ENCODE peak calls at places on chromosome 11, in six cellular contexts. E is GM12891, Y is GM23338, P is HepG2, X is spleen, F is H1. N is an unnamed sample.

GRCh38 chr11:44955019-44955738 is 4.5 kb upstream of the TP53I11 start:
- DNase-seq in E (no peak), Y (no peak), P (no peak), X (no peak), F (no peak), N (no peak)

GRCh38 chr11:84173078-84173477 is 886.9 kb upstream of the CCDC90B start:
- DNase-seq in E (no peak), Y (no peak), P (no peak), X (no peak), F (no peak), N (no peak)

GRCh38 chr11:31816467-31817053 is 5.4 kb upstream of the PAX6 start:
- DNase-seq in E (no peak), Y (peak), P (no peak), X (no peak), F (peak), N (no peak)

GRCh38 chr11:71253794-71254193 is 1.4 kb upstream of the SHANK2 start:
- DNase-seq in E (no peak), Y (no peak), P (no peak), X (no peak), F (no peak), N (no peak)

GRCh38 chr11:77064648-77065217 is 2.0 kb upstream of the CAPN5 start:
- DNase-seq in E (no peak), Y (no peak), P (no peak), X (no peak), F (no peak), N (no peak)

GRCh38 chr11:2248762-2249161 is 21.6 kb downstream of the ASCL2 start:
- DNase-seq in E (no peak), Y (no peak), P (no peak), X (no peak), F (no peak), N (no peak)

GRCh38 chr11:103433380-103433779 is 324.2 kb downstream of the DYNC2H1 start:
- DNase-seq in E (no peak), Y (no peak), P (no peak), X (no peak), F (no peak), N (no peak)

GRCh38 chr11:19040051-19040450 is 20.5 kb downstream of the MRGPRX2 start:
- DNase-seq in E (no peak), Y (no peak), P (no peak), X (no peak), F (no peak), N (no peak)

GRCh38 chr11:12318791-12319733 is 58.3 kb upstream of the PARVA start:
- DNase-seq in E (no peak), Y (peak), P (no peak), X (no peak), F (no peak), N (peak)

GRCh38 chr11:61028135-61028729 is 56.8 kb downstream of the CD6 start:
- DNase-seq in E (no peak), Y (no peak), P (no peak), X (peak), F (no peak), N (no peak)

GRCh38 chr11:129681344-129682114 is 134.1 kb upstream of the TMEM45B start:
- DNase-seq in E (no peak), Y (no peak), P (no peak), X (no peak), F (no peak), N (no peak)

GRCh38 chr11:26558191-26558590 is 13.9 kb downstream of the MUC15 start:
- DNase-seq in E (no peak), Y (no peak), P (no peak), X (no peak), F (no peak), N (no peak)

GRCh38 chr11:122155001-122155400 is 39.0 kb upstream of the BLID start:
- DNase-seq in E (no peak), Y (no peak), P (no peak), X (no peak), F (no peak), N (no peak)

GRCh38 chr11:41714101-41714500 is 254.6 kb upstream of the LRRC4C start:
- DNase-seq in E (no peak), Y (peak), P (no peak), X (no peak), F (no peak), N (no peak)

GRCh38 chr11:33040127-33040861 is 922 bp downstream of the TCP11L1 start:
- DNase-seq in E (peak), Y (peak), P (no peak), X (no peak), F (no peak), N (no peak)

GRCh38 chr11:97979741-97980140 is 1041.0 kb upstream of the CNTN5 start:
- DNase-seq in E (no peak), Y (no peak), P (no peak), X (no peak), F (no peak), N (no peak)

GRCh38 chr11:10443152-10443551 is 11.9 kb upstream of the AMPD3 start:
- DNase-seq in E (no peak), Y (no peak), P (no peak), X (no peak), F (no peak), N (no peak)

GRCh38 chr11:74321487-74322188 is 10.2 kb upstream of the P4HA3 start:
- DNase-seq in E (no peak), Y (peak), P (peak), X (no peak), F (peak), N (no peak)

GRCh38 chr11:118820412-118821357 is 29.7 kb upstream of the DDX6 start:
- DNase-seq in E (peak), Y (peak), P (no peak), X (peak), F (peak), N (peak)

GRCh38 chr11:128530119-128531091 is 57.0 kb downstream of the ETS1 start:
- DNase-seq in E (no peak), Y (no peak), P (no peak), X (no peak), F (no peak), N (no peak)

GRCh38 chr11:17481905-17482304 is 5.3 kb upstream of the ABCC8 start:
- DNase-seq in E (no peak), Y (no peak), P (no peak), X (peak), F (no peak), N (no peak)

GRCh38 chr11:93525601-93526000 is 17.6 kb downstream of the SMCO4 start:
- DNase-seq in E (no peak), Y (no peak), P (no peak), X (no peak), F (no peak), N (no peak)

GRCh38 chr11:122494171-122494570 is 161.4 kb upstream of the UBASH3B start:
- DNase-seq in E (no peak), Y (no peak), P (no peak), X (no peak), F (no peak), N (no peak)

GRCh38 chr11:102806296-102806695 is 8.3 kb upstream of the MMP1 start:
- DNase-seq in E (no peak), Y (peak), P (no peak), X (no peak), F (no peak), N (no peak)

GRCh38 chr11:73439002-73439843 is 63.0 kb downstream of the RELT start:
- DNase-seq in E (no peak), Y (no peak), P (peak), X (no peak), F (no peak), N (no peak)

GRCh38 chr11:102653744-102654291 is 28.7 kb upstream of the MMP20 start:
- DNase-seq in E (no peak), Y (no peak), P (no peak), X (no peak), F (no peak), N (no peak)

GRCh38 chr11:132134322-132134721 is 763.9 kb downstream of the NTM start:
- DNase-seq in E (no peak), Y (no peak), P (no peak), X (no peak), F (no peak), N (no peak)

GRCh38 chr11:12706531-12707499 is 32.6 kb downstream of the TEAD1 start:
- DNase-seq in E (no peak), Y (no peak), P (peak), X (no peak), F (no peak), N (no peak)

GRCh38 chr11:1082346-1082727 is 7.7 kb downstream of the MUC2 start:
- DNase-seq in E (no peak), Y (no peak), P (no peak), X (peak), F (no peak), N (no peak)

GRCh38 chr11:13487661-13488030 is 8.2 kb downstream of the PTH start:
- DNase-seq in E (no peak), Y (peak), P (peak), X (no peak), F (peak), N (no peak)

GRCh38 chr11:62444271-62444833 is 25.5 kb downstream of the SCGB1A1 start:
- DNase-seq in E (no peak), Y (no peak), P (no peak), X (peak), F (no peak), N (no peak)

GRCh38 chr11:20238712-20239111 is 78.4 kb upstream of the DBX1 start:
- DNase-seq in E (no peak), Y (no peak), P (no peak), X (no peak), F (no peak), N (no peak)

GRCh38 chr11:61955031-61955415 is 4.9 kb downstream of the BEST1 start:
- DNase-seq in E (no peak), Y (peak), P (peak), X (peak), F (no peak), N (no peak)

GRCh38 chr11:20668844-20669832 is at the start of gene NELL1:
- DNase-seq in E (no peak), Y (peak), P (no peak), X (no peak), F (peak), N (no peak)

GRCh38 chr11:10490032-10490397 is 35.0 kb downstream of the AMPD3 start:
- DNase-seq in E (no peak), Y (no peak), P (no peak), X (no peak), F (no peak), N (no peak)

GRCh38 chr11:8608646-8609045 is 14.6 kb upstream of the STK33 start:
- DNase-seq in E (no peak), Y (no peak), P (no peak), X (no peak), F (no peak), N (no peak)

GRCh38 chr11:19713221-19714092 is 820 bp downstream of the NAV2 start:
- DNase-seq in E (no peak), Y (peak), P (no peak), X (peak), F (peak), N (no peak)

GRCh38 chr11:132050081-132050480 is 679.7 kb downstream of the NTM start:
- DNase-seq in E (no peak), Y (no peak), P (no peak), X (no peak), F (no peak), N (no peak)

GRCh38 chr11:765025-765801 is 12.1 kb downstream of the GATD1 start:
- DNase-seq in E (no peak), Y (peak), P (peak), X (peak), F (peak), N (no peak)

GRCh38 chr11:69614085-69614484 is 26.9 kb upstream of the CCND1 start:
- DNase-seq in E (no peak), Y (no peak), P (no peak), X (no peak), F (no peak), N (no peak)

DNA sequence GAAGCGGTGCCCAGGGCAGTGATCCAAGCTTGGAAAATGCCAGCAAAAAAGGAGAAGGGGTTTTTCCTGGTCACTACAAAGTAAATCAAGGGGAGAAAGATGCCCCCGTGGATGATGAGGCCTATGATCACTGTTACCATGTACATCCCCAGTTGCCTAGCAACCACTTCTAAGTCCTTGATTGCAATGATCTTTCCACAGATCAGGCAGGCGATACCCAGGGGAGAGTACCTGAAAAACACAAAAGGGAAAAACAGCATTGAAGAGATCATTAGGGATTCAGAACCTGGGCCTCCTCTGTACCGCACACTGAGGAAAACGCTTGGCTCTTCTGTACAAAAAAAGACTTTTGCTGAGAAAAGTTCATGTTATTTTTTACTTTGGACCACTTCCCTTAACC is 127.1 kb downstream of the SLC1A2 start:
- DNase-seq in E (no peak), Y (peak), P (no peak), X (no peak), F (no peak), N (no peak)
- TF ChIP-seq POLR2AphosphoS5 in E (no peak), Y (no peak), P (no peak), X (no peak), F (no peak), N (no peak)

GRCh38 chr11:66718320-66718971 is 10.6 kb downstream of the SPTBN2 start:
- DNase-seq in E (no peak), Y (peak), P (peak), X (no peak), F (peak), N (peak)

GRCh38 chr11:66720899-66721470 is 8.0 kb downstream of the SPTBN2 start:
- DNase-seq in E (no peak), Y (no peak), P (no peak), X (no peak), F (no peak), N (no peak)

GRCh38 chr11:66719111-66719872 is 9.7 kb downstream of the SPTBN2 start:
- DNase-seq in E (no peak), Y (no peak), P (peak), X (no peak), F (no peak), N (no peak)

GRCh38 chr11:66721939-66722338 is 7.1 kb downstream of the SPTBN2 start:
- DNase-seq in E (no peak), Y (no peak), P (no peak), X (no peak), F (no peak), N (no peak)

GRCh38 chr11:66720223-66720898 is 8.7 kb downstream of the SPTBN2 start:
- DNase-seq in E (no peak), Y (peak), P (peak), X (peak), F (peak), N (peak)
- TF ChIP-seq POLR2AphosphoS5 in E (no peak), Y (no peak), P (no peak), X (peak), F (no peak), N (no peak)

DNA sequence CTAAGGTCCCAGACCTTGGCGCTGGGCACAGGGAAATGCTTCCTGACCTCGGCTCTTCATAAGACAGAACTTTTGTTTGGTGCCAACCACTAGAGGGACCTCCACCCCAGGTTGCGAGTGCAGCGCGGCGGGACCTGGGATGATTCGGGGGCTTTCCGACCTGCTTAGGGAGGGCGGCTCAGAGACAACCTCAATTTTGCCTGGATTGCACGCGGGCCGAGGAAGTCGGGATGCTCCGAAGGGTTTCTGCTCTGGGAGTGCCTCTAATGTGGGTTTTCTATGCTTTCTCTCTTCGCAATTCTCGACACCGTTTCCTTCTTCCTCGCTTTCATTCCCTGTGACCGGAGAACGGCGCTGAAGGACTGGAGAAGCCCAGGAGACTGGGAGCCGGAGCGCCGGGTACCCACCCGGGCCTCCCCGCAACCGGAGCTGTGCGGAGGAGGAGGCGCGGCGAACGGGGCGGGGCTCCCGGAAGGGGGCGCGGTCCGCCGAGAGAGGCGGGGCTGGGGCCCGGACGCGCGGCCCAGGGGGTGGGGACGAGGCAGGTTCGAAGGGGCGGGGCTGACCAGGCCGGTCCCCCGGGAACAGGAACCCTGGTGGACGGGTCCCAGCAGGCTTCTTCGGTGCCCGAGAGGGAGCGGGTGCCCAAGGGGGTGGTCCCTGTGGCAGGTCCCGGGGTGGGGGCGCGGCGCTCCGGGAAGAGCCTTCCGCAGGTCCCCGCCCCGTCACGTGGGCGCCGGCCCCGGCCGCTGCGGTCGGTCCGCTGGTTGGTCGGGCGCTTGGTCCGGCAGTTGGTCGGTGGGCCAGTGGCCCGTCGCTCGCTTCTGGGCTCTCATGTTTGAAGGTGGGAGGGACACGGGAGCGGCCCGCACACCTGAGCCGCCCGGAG is at the start of gene PPFIBP2:
- DNase-seq in E (peak), Y (peak), P (peak), X (peak), F (peak), N (peak)
- TF ChIP-seq POLR2AphosphoS5 in E (peak), Y (peak), P (no peak), X (peak), F (no peak), N (peak)

DNA sequence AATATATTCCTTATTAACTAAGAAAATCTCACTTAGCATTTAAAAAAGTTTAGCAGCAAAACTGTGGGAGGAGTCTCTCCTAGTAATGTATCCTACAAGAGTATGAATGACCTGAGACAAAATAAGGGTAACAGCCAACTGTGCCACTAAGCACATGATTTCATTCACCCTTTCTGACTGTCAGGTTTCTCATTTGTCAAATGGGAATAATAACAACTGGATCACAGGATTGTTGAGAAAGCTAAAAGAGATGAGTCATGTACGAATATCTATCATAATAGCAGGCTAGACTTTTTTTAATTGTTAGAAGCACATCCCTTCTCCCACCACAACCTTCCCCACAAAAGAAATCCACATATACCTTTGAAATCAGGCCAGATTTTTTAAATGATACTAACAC is 39.5 kb downstream of the MTMR2 start:
- DNase-seq in E (no peak), Y (no peak), P (no peak), X (no peak), F (no peak), N (no peak)
- TF ChIP-seq POLR2AphosphoS5 in E (no peak), Y (no peak), P (no peak), X (no peak), F (no peak), N (no peak)

DNA sequence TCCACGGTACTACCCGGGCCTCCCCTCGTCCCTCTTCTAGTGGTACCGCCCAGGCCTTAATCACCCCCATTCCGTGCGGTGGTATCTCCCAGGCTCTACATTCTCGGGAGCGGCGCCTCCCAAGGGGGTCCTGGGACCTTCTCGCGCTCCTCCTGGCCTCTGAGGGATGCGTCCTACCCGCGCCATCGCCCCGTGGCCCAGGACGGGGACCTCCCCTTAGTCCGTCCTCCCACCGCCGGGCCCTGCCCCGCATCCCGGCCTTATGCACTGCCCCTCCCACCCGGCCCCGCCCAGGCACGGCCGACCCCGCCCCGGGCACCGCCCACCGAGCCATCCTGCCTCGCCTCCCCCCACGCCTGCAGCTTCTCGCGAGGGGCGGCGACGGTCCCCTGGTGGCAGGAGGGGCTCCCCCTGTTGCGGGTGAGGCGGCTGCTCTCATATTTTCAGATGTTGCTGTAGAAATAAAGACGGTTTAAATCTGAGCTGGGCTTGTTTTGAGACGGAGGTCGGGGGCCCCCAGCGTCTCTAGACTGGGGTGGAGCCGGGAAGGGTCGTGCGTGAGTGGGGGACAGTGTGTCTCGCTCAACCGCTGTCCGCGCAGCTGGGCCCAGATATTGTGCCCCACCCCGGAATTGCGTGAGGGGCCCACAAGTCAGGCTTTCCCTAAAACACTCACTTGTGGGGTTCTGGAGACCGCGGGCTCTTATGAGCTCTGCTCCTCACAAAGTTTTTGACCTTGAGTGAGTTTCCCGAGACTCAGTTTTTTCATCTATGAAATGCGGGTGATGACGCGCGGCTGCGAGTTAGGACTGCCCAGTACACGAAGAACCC is 845 bp upstream of the RAB1B start:
- DNase-seq in E (peak), Y (peak), P (peak), X (peak), F (peak), N (peak)
- TF ChIP-seq POLR2AphosphoS5 in E (no peak), Y (peak), P (peak), X (peak), F (no peak), N (peak)

N was measured in prostate gland.